ENCODE peak calls at places on chromosomes 5 and 9, in four cellular contexts. One of them, this sample, is unnamed.

GRCh38 chr5:132499440-132500243 is 9.1 kb upstream of the IRF1 start:
- DNase-seq in IMR-90: no peak
- DNase-seq in H9: no peak
- DNase-seq in H1: peak
- DNase-seq in this sample: peak

GRCh38 chr5:59759600-59760357 is 133.7 kb downstream of the PDE4D start:
- DNase-seq in IMR-90: no peak
- DNase-seq in H9: no peak
- DNase-seq in H1: no peak
- DNase-seq in this sample: peak

GRCh38 chr9:87405677-87406544 is 91.8 kb upstream of the DAPK1 start:
- DNase-seq in IMR-90: no peak
- DNase-seq in H9: no peak
- DNase-seq in H1: no peak
- DNase-seq in this sample: peak

GRCh38 chr9:38026021-38026809 is 42.8 kb downstream of the SHB start:
- DNase-seq in H9: peak
- DNase-seq in H1: no peak
- DNase-seq in IMR-90: peak
- DNase-seq in this sample: peak

GRCh38 chr9:95462419-95463121 is 54.2 kb downstream of the PTCH1 start:
- DNase-seq in H1: no peak
- DNase-seq in H9: peak
- DNase-seq in IMR-90: peak
- DNase-seq in this sample: peak

GRCh38 chr9:33447404-33448158 is at the start of gene AQP3:
- DNase-seq in IMR-90: no peak
- DNase-seq in H1: peak
- DNase-seq in H9: peak
- DNase-seq in this sample: peak

GRCh38 chr9:111622626-111623025 is 8.5 kb upstream of the DNAJC25 start:
- DNase-seq in H1: no peak
- DNase-seq in H9: no peak
- DNase-seq in IMR-90: peak
- DNase-seq in this sample: no peak

GRCh38 chr5:150731669-150732068 is 27.1 kb downstream of the DCTN4 start:
- DNase-seq in H1: no peak
- DNase-seq in IMR-90: no peak
- DNase-seq in H9: no peak
- DNase-seq in this sample: no peak

GRCh38 chr5:58849995-58850667 is 267.3 kb downstream of the RAB3C start:
- DNase-seq in H9: no peak
- DNase-seq in IMR-90: peak
- DNase-seq in H1: no peak
- DNase-seq in this sample: peak

GRCh38 chr5:107092695-107093094 is 578.0 kb downstream of the EFNA5 start:
- DNase-seq in H9: no peak
- DNase-seq in H1: no peak
- DNase-seq in IMR-90: no peak
- DNase-seq in this sample: no peak

GRCh38 chr5:11672385-11673085 is 231.7 kb downstream of the CTNND2 start:
- DNase-seq in H1: no peak
- DNase-seq in H9: no peak
- DNase-seq in IMR-90: no peak
- DNase-seq in this sample: peak

GRCh38 chr5:151595411-151595826 is 4.3 kb upstream of the FAT2 start:
- DNase-seq in H1: no peak
- DNase-seq in IMR-90: no peak
- DNase-seq in H9: no peak
- DNase-seq in this sample: no peak

GRCh38 chr5:159456261-159456660 is 126.0 kb upstream of the IL12B start:
- DNase-seq in IMR-90: no peak
- DNase-seq in H1: no peak
- DNase-seq in H9: no peak
- DNase-seq in this sample: no peak

GRCh38 chr5:159458217-159458711 is 128.0 kb upstream of the IL12B start:
- DNase-seq in IMR-90: no peak
- DNase-seq in H1: no peak
- DNase-seq in H9: no peak
- DNase-seq in this sample: no peak

GRCh38 chr5:159459951-159460538 is 129.8 kb upstream of the IL12B start:
- DNase-seq in IMR-90: peak
- DNase-seq in H9: no peak
- DNase-seq in H1: no peak
- DNase-seq in this sample: no peak

GRCh38 chr5:159459132-159459627 is 128.9 kb upstream of the IL12B start:
- DNase-seq in IMR-90: no peak
- DNase-seq in H1: no peak
- DNase-seq in H9: no peak
- DNase-seq in this sample: no peak

GRCh38 chr5:159456722-159457462 is 126.6 kb upstream of the IL12B start:
- DNase-seq in H9: no peak
- DNase-seq in IMR-90: peak
- DNase-seq in H1: no peak
- DNase-seq in this sample: peak
- H3K9ac ChIP-seq in H9: no peak
- H3K9ac ChIP-seq in IMR-90: no peak
- H3K9ac ChIP-seq in H1: no peak
- H3K9ac ChIP-seq in this sample: no peak

GRCh38 chr9:8826281-8826680 is 1026.7 kb upstream of the DMAC1 start:
- DNase-seq in H1: no peak
- DNase-seq in IMR-90: no peak
- DNase-seq in H9: no peak
- DNase-seq in this sample: no peak
- H3K4me2 ChIP-seq in H1: no peak
- H3K4me2 ChIP-seq in IMR-90: no peak
- H3K4me2 ChIP-seq in H9: no peak
- H3K4me2 ChIP-seq in this sample: no peak

GRCh38 chr5:84450617-84451414 is 66.1 kb upstream of the EDIL3 start:
- DNase-seq in H9: no peak
- DNase-seq in H1: no peak
- DNase-seq in IMR-90: peak
- DNase-seq in this sample: no peak
- H4K5ac ChIP-seq in H9: no peak
- H4K5ac ChIP-seq in H1: no peak
- H4K5ac ChIP-seq in IMR-90: no peak
- H4K5ac ChIP-seq in this sample: no peak

DNA sequence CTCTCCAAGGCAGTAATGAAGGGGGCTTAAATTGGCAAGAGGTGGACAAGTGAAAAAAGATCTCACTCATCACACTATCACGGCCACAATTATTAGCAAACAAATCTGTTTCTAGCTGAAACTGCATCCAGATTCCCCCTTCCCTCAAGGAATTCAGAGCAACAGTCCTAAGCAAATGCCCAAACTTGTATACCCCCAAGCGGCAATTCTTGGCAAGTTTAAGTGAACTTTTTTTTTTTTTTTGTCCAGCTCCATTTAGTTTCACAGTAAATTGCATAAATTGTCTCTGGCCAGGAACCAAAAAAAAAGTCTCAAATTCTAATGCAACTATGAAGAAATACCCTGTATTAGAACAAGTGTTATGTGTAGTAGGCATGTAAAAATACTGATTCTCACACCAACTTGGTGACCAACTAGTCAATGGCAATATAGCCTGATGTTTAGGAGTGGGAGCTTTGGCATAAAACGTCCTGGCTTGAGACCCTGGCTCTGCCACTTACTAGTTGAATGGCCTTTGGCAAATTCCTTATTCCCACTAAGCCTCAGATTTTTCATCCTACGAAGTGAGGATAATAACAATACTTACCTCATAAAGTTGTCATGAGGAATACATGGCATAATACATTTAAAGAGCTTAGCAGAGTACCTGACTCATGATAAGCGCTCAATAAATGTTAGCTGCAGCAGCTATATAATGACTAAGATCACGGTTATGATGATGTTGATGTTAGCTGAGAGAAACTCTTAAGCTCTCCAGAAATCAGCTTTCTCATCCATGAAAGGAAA is 193.2 kb downstream of the ADAMTSL1 start:
- DNase-seq in IMR-90: peak
- DNase-seq in H1: no peak
- DNase-seq in H9: no peak
- DNase-seq in this sample: no peak
- H3K9ac ChIP-seq in IMR-90: no peak
- H3K9ac ChIP-seq in H1: no peak
- H3K9ac ChIP-seq in H9: no peak
- H3K9ac ChIP-seq in this sample: no peak

GRCh38 chr5:169421677-169422076 is 120.7 kb upstream of the SLIT3 start:
- DNase-seq in H9: no peak
- DNase-seq in H1: no peak
- DNase-seq in IMR-90: no peak
- DNase-seq in this sample: no peak

GRCh38 chr5:169423580-169424278 is 122.8 kb upstream of the SLIT3 start:
- DNase-seq in H1: no peak
- DNase-seq in IMR-90: no peak
- DNase-seq in H9: no peak
- DNase-seq in this sample: no peak

GRCh38 chr5:169424956-169425318 is 124.0 kb upstream of the SLIT3 start:
- DNase-seq in H9: no peak
- DNase-seq in H1: no peak
- DNase-seq in IMR-90: no peak
- DNase-seq in this sample: no peak

GRCh38 chr5:169424279-169424955 is 123.5 kb upstream of the SLIT3 start:
- DNase-seq in H9: no peak
- DNase-seq in H1: no peak
- DNase-seq in IMR-90: no peak
- DNase-seq in this sample: no peak

GRCh38 chr5:169422087-169422486 is 121.1 kb upstream of the SLIT3 start:
- DNase-seq in IMR-90: no peak
- DNase-seq in H9: no peak
- DNase-seq in H1: no peak
- DNase-seq in this sample: no peak
- H3K4me2 ChIP-seq in IMR-90: no peak
- H3K4me2 ChIP-seq in H9: no peak
- H3K4me2 ChIP-seq in H1: no peak
- H3K4me2 ChIP-seq in this sample: no peak

GRCh38 chr5:113256671-113257452 is 177.9 kb downstream of the TSSK1B start:
- DNase-seq in IMR-90: no peak
- DNase-seq in H1: no peak
- DNase-seq in H9: no peak
- DNase-seq in this sample: peak
- H4K5ac ChIP-seq in IMR-90: no peak
- H4K5ac ChIP-seq in H1: no peak
- H4K5ac ChIP-seq in H9: no peak
- H4K5ac ChIP-seq in this sample: peak

DNA sequence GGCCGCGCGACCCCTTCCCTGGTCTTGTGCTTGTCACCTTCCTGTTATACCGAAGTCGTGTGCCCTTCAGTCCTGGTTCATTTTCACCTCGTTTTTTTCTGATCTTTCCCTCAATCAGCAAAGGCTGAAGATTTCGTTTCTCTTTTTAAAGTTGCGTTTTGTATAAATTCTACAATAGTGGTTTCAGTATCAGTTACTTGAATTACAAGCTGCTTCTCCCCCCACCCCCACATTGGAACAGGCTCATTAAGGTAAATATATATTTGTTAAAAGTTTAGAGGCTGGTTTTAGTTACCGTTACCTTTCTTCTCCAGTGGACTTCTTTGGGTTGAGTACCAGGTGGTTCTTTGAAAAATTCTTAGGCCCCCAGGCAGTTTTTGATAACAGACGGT is 890 bp downstream of the SUB1 start:
- DNase-seq in H1: no peak
- DNase-seq in IMR-90: no peak
- DNase-seq in H9: no peak
- DNase-seq in this sample: no peak
- H3K9ac ChIP-seq in H1: peak
- H3K9ac ChIP-seq in IMR-90: peak
- H3K9ac ChIP-seq in H9: peak
- H3K9ac ChIP-seq in this sample: peak

DNA sequence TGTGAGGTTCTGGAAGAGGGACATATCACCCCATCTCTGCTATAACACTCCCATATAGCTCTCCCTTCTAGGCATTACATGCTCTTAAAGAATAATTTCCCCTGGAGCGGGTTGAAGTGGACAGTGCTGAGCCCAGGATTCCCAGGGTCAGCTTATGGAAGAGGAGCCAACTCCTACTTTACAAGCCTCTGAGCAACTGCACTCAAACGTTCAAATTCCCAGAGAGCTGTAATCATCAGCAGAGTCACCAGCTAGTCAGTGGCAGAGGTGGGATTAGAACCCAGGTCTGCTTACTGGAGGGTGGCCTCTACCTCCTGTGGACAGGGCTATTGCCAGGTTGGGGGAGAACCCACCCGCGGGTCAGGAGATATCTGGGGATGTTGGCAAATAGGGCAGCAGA is 1.4 kb downstream of the NEURL1B start:
- DNase-seq in H9: no peak
- DNase-seq in H1: no peak
- DNase-seq in IMR-90: peak
- DNase-seq in this sample: no peak
- H3K4me2 ChIP-seq in H9: no peak
- H3K4me2 ChIP-seq in H1: no peak
- H3K4me2 ChIP-seq in IMR-90: no peak
- H3K4me2 ChIP-seq in this sample: no peak

GRCh38 chr5:114319821-114320220 is 42.0 kb upstream of the KCNN2 start:
- DNase-seq in H1: no peak
- DNase-seq in IMR-90: peak
- DNase-seq in H9: no peak
- DNase-seq in this sample: no peak

GRCh38 chr5:114314061-114314460 is 47.8 kb upstream of the KCNN2 start:
- DNase-seq in H9: no peak
- DNase-seq in H1: no peak
- DNase-seq in IMR-90: no peak
- DNase-seq in this sample: no peak

GRCh38 chr5:114316167-114316566 is 45.7 kb upstream of the KCNN2 start:
- DNase-seq in IMR-90: no peak
- DNase-seq in H1: no peak
- DNase-seq in H9: no peak
- DNase-seq in this sample: peak

GRCh38 chr5:114319236-114319635 is 42.6 kb upstream of the KCNN2 start:
- DNase-seq in IMR-90: no peak
- DNase-seq in H9: no peak
- DNase-seq in H1: no peak
- DNase-seq in this sample: no peak

GRCh38 chr5:114317751-114318150 is 44.1 kb upstream of the KCNN2 start:
- DNase-seq in H9: no peak
- DNase-seq in H1: no peak
- DNase-seq in IMR-90: no peak
- DNase-seq in this sample: peak
- H4K5ac ChIP-seq in H9: no peak
- H4K5ac ChIP-seq in H1: no peak
- H4K5ac ChIP-seq in IMR-90: peak
- H4K5ac ChIP-seq in this sample: no peak